ENCODE peak calls at places on chromosomes 13 and 19, in nine cellular contexts. One of them, this sample, is unnamed.

GRCh38 chr13:49220856-49221614 is 897 bp downstream of the MLNR start:
- DNase-seq in GM12892: peak
- DNase-seq in Ammon's horn: no peak
- DNase-seq in type B pancreatic cell: no peak
- DNase-seq in naive B cell: no peak
- DNase-seq in activated CD8-positive, alpha-beta memory T cell treated with anti-CD3 and anti-CD28 coated beads for 1 hour: no peak
- DNase-seq in uterus: no peak
- DNase-seq in fibroblast of the aortic adventitia: no peak
- DNase-seq in naive thymus-derived CD4-positive, alpha-beta T cell: peak
- DNase-seq in this sample: peak

GRCh38 chr19:13634658-13635057 is 128.4 kb upstream of the CACNA1A start:
- DNase-seq in GM12892: no peak
- DNase-seq in Ammon's horn: no peak
- DNase-seq in type B pancreatic cell: no peak
- DNase-seq in naive B cell: no peak
- DNase-seq in activated CD8-positive, alpha-beta memory T cell treated with anti-CD3 and anti-CD28 coated beads for 1 hour: no peak
- DNase-seq in uterus: no peak
- DNase-seq in fibroblast of the aortic adventitia: no peak
- DNase-seq in naive thymus-derived CD4-positive, alpha-beta T cell: no peak
- DNase-seq in this sample: no peak

GRCh38 chr13:48492123-48493075 is 40.5 kb downstream of the RCBTB2 start:
- DNase-seq in GM12892: no peak
- DNase-seq in Ammon's horn: peak
- DNase-seq in type B pancreatic cell: no peak
- DNase-seq in naive B cell: peak
- DNase-seq in activated CD8-positive, alpha-beta memory T cell treated with anti-CD3 and anti-CD28 coated beads for 1 hour: peak
- DNase-seq in uterus: peak
- DNase-seq in fibroblast of the aortic adventitia: peak
- DNase-seq in naive thymus-derived CD4-positive, alpha-beta T cell: peak
- DNase-seq in this sample: peak

GRCh38 chr19:39299832-39300231 is 3.6 kb downstream of the IFNL1 start:
- DNase-seq in GM12892: no peak
- DNase-seq in Ammon's horn: no peak
- DNase-seq in type B pancreatic cell: no peak
- DNase-seq in naive B cell: no peak
- DNase-seq in activated CD8-positive, alpha-beta memory T cell treated with anti-CD3 and anti-CD28 coated beads for 1 hour: no peak
- DNase-seq in uterus: no peak
- DNase-seq in fibroblast of the aortic adventitia: no peak
- DNase-seq in naive thymus-derived CD4-positive, alpha-beta T cell: no peak
- DNase-seq in this sample: no peak

GRCh38 chr19:48113190-48113917 is 2.7 kb upstream of the PLA2G4C start:
- DNase-seq in GM12892: no peak
- DNase-seq in Ammon's horn: no peak
- DNase-seq in type B pancreatic cell: no peak
- DNase-seq in naive B cell: no peak
- DNase-seq in activated CD8-positive, alpha-beta memory T cell treated with anti-CD3 and anti-CD28 coated beads for 1 hour: no peak
- DNase-seq in uterus: no peak
- DNase-seq in fibroblast of the aortic adventitia: no peak
- DNase-seq in naive thymus-derived CD4-positive, alpha-beta T cell: no peak
- DNase-seq in this sample: peak

GRCh38 chr19:2536461-2536860 is 60.5 kb downstream of the GADD45B start:
- DNase-seq in GM12892: no peak
- DNase-seq in Ammon's horn: no peak
- DNase-seq in type B pancreatic cell: no peak
- DNase-seq in naive B cell: no peak
- DNase-seq in activated CD8-positive, alpha-beta memory T cell treated with anti-CD3 and anti-CD28 coated beads for 1 hour: no peak
- DNase-seq in uterus: no peak
- DNase-seq in fibroblast of the aortic adventitia: peak
- DNase-seq in naive thymus-derived CD4-positive, alpha-beta T cell: no peak
- DNase-seq in this sample: no peak

GRCh38 chr19:16268676-16269319 is 55.8 kb upstream of the KLF2 start:
- DNase-seq in GM12892: no peak
- DNase-seq in Ammon's horn: no peak
- DNase-seq in type B pancreatic cell: no peak
- DNase-seq in naive B cell: no peak
- DNase-seq in activated CD8-positive, alpha-beta memory T cell treated with anti-CD3 and anti-CD28 coated beads for 1 hour: no peak
- DNase-seq in uterus: no peak
- DNase-seq in fibroblast of the aortic adventitia: no peak
- DNase-seq in naive thymus-derived CD4-positive, alpha-beta T cell: no peak
- DNase-seq in this sample: no peak

GRCh38 chr13:33466262-33466661 is 180.7 kb upstream of the STARD13 start:
- DNase-seq in GM12892: no peak
- DNase-seq in Ammon's horn: no peak
- DNase-seq in type B pancreatic cell: no peak
- DNase-seq in naive B cell: no peak
- DNase-seq in activated CD8-positive, alpha-beta memory T cell treated with anti-CD3 and anti-CD28 coated beads for 1 hour: no peak
- DNase-seq in uterus: no peak
- DNase-seq in fibroblast of the aortic adventitia: no peak
- DNase-seq in naive thymus-derived CD4-positive, alpha-beta T cell: no peak
- DNase-seq in this sample: no peak

GRCh38 chr19:45681391-45682015 is 10.2 kb downstream of the SNRPD2 start:
- DNase-seq in GM12892: peak
- DNase-seq in Ammon's horn: peak
- DNase-seq in type B pancreatic cell: peak
- DNase-seq in naive B cell: peak
- DNase-seq in activated CD8-positive, alpha-beta memory T cell treated with anti-CD3 and anti-CD28 coated beads for 1 hour: no peak
- DNase-seq in uterus: peak
- DNase-seq in fibroblast of the aortic adventitia: peak
- DNase-seq in naive thymus-derived CD4-positive, alpha-beta T cell: peak
- DNase-seq in this sample: peak

GRCh38 chr13:59409211-59409610 is 754.5 kb downstream of the DIAPH3 start:
- DNase-seq in GM12892: no peak
- DNase-seq in Ammon's horn: peak
- DNase-seq in type B pancreatic cell: no peak
- DNase-seq in naive B cell: no peak
- DNase-seq in activated CD8-positive, alpha-beta memory T cell treated with anti-CD3 and anti-CD28 coated beads for 1 hour: no peak
- DNase-seq in uterus: peak
- DNase-seq in fibroblast of the aortic adventitia: no peak
- DNase-seq in naive thymus-derived CD4-positive, alpha-beta T cell: no peak
- DNase-seq in this sample: peak

GRCh38 chr13:27293051-27293691 is 22.5 kb downstream of the RASL11A start:
- DNase-seq in GM12892: no peak
- DNase-seq in Ammon's horn: peak
- DNase-seq in type B pancreatic cell: no peak
- DNase-seq in naive B cell: no peak
- DNase-seq in activated CD8-positive, alpha-beta memory T cell treated with anti-CD3 and anti-CD28 coated beads for 1 hour: no peak
- DNase-seq in uterus: no peak
- DNase-seq in fibroblast of the aortic adventitia: no peak
- DNase-seq in naive thymus-derived CD4-positive, alpha-beta T cell: no peak
- DNase-seq in this sample: no peak

GRCh38 chr13:107211073-107211472 is 643.1 kb upstream of the ARGLU1 start:
- DNase-seq in GM12892: peak
- DNase-seq in Ammon's horn: peak
- DNase-seq in type B pancreatic cell: peak
- DNase-seq in naive B cell: peak
- DNase-seq in activated CD8-positive, alpha-beta memory T cell treated with anti-CD3 and anti-CD28 coated beads for 1 hour: no peak
- DNase-seq in uterus: peak
- DNase-seq in fibroblast of the aortic adventitia: peak
- DNase-seq in naive thymus-derived CD4-positive, alpha-beta T cell: peak
- DNase-seq in this sample: peak

GRCh38 chr19:57759096-57759495 is 10.4 kb upstream of the ZNF586 start:
- DNase-seq in GM12892: no peak
- DNase-seq in Ammon's horn: no peak
- DNase-seq in type B pancreatic cell: no peak
- DNase-seq in naive B cell: no peak
- DNase-seq in activated CD8-positive, alpha-beta memory T cell treated with anti-CD3 and anti-CD28 coated beads for 1 hour: no peak
- DNase-seq in uterus: no peak
- DNase-seq in fibroblast of the aortic adventitia: no peak
- DNase-seq in naive thymus-derived CD4-positive, alpha-beta T cell: no peak
- DNase-seq in this sample: no peak

GRCh38 chr13:113902956-113903355 is 39.1 kb upstream of the GAS6 start:
- DNase-seq in GM12892: no peak
- DNase-seq in Ammon's horn: no peak
- DNase-seq in type B pancreatic cell: peak
- DNase-seq in naive B cell: no peak
- DNase-seq in activated CD8-positive, alpha-beta memory T cell treated with anti-CD3 and anti-CD28 coated beads for 1 hour: no peak
- DNase-seq in uterus: peak
- DNase-seq in fibroblast of the aortic adventitia: no peak
- DNase-seq in naive thymus-derived CD4-positive, alpha-beta T cell: no peak
- DNase-seq in this sample: no peak

GRCh38 chr13:36986462-36987240 is 12.5 kb downstream of the ALG5 start:
- DNase-seq in GM12892: no peak
- DNase-seq in Ammon's horn: no peak
- DNase-seq in type B pancreatic cell: no peak
- DNase-seq in naive B cell: no peak
- DNase-seq in activated CD8-positive, alpha-beta memory T cell treated with anti-CD3 and anti-CD28 coated beads for 1 hour: no peak
- DNase-seq in uterus: no peak
- DNase-seq in fibroblast of the aortic adventitia: no peak
- DNase-seq in naive thymus-derived CD4-positive, alpha-beta T cell: no peak
- DNase-seq in this sample: peak

GRCh38 chr19:48493718-48494515 is 17.7 kb downstream of the LMTK3 start:
- DNase-seq in GM12892: no peak
- DNase-seq in Ammon's horn: no peak
- DNase-seq in type B pancreatic cell: no peak
- DNase-seq in naive B cell: no peak
- DNase-seq in activated CD8-positive, alpha-beta memory T cell treated with anti-CD3 and anti-CD28 coated beads for 1 hour: no peak
- DNase-seq in uterus: no peak
- DNase-seq in fibroblast of the aortic adventitia: no peak
- DNase-seq in naive thymus-derived CD4-positive, alpha-beta T cell: no peak
- DNase-seq in this sample: no peak

GRCh38 chr19:17703823-17704463 is 15.3 kb upstream of the MAP1S start:
- DNase-seq in GM12892: no peak
- DNase-seq in Ammon's horn: peak
- DNase-seq in type B pancreatic cell: no peak
- DNase-seq in naive B cell: peak
- DNase-seq in activated CD8-positive, alpha-beta memory T cell treated with anti-CD3 and anti-CD28 coated beads for 1 hour: no peak
- DNase-seq in uterus: no peak
- DNase-seq in fibroblast of the aortic adventitia: peak
- DNase-seq in naive thymus-derived CD4-positive, alpha-beta T cell: peak
- DNase-seq in this sample: peak

GRCh38 chr19:991174-991931 is 7.2 kb downstream of the WDR18 start:
- DNase-seq in GM12892: no peak
- DNase-seq in Ammon's horn: no peak
- DNase-seq in type B pancreatic cell: no peak
- DNase-seq in naive B cell: no peak
- DNase-seq in activated CD8-positive, alpha-beta memory T cell treated with anti-CD3 and anti-CD28 coated beads for 1 hour: peak
- DNase-seq in uterus: peak
- DNase-seq in fibroblast of the aortic adventitia: peak
- DNase-seq in naive thymus-derived CD4-positive, alpha-beta T cell: peak
- DNase-seq in this sample: peak

GRCh38 chr19:45250832-45251451 is at the start of gene MARK4:
- DNase-seq in GM12892: peak
- DNase-seq in Ammon's horn: peak
- DNase-seq in type B pancreatic cell: peak
- DNase-seq in naive B cell: peak
- DNase-seq in activated CD8-positive, alpha-beta memory T cell treated with anti-CD3 and anti-CD28 coated beads for 1 hour: peak
- DNase-seq in uterus: peak
- DNase-seq in fibroblast of the aortic adventitia: peak
- DNase-seq in naive thymus-derived CD4-positive, alpha-beta T cell: peak
- DNase-seq in this sample: peak

GRCh38 chr13:90868321-90868920 is 479.1 kb upstream of the MIR17HG start:
- DNase-seq in GM12892: no peak
- DNase-seq in Ammon's horn: no peak
- DNase-seq in type B pancreatic cell: no peak
- DNase-seq in naive B cell: no peak
- DNase-seq in activated CD8-positive, alpha-beta memory T cell treated with anti-CD3 and anti-CD28 coated beads for 1 hour: no peak
- DNase-seq in uterus: no peak
- DNase-seq in fibroblast of the aortic adventitia: peak
- DNase-seq in naive thymus-derived CD4-positive, alpha-beta T cell: no peak
- DNase-seq in this sample: peak

GRCh38 chr13:45518525-45519235 is 53.9 kb downstream of the COG3 start:
- DNase-seq in GM12892: no peak
- DNase-seq in Ammon's horn: no peak
- DNase-seq in type B pancreatic cell: no peak
- DNase-seq in naive B cell: no peak
- DNase-seq in activated CD8-positive, alpha-beta memory T cell treated with anti-CD3 and anti-CD28 coated beads for 1 hour: no peak
- DNase-seq in uterus: no peak
- DNase-seq in fibroblast of the aortic adventitia: peak
- DNase-seq in naive thymus-derived CD4-positive, alpha-beta T cell: no peak
- DNase-seq in this sample: peak

GRCh38 chr19:45591004-45591637 is 6.5 kb upstream of the OPA3 start:
- DNase-seq in GM12892: no peak
- DNase-seq in Ammon's horn: no peak
- DNase-seq in type B pancreatic cell: no peak
- DNase-seq in naive B cell: no peak
- DNase-seq in activated CD8-positive, alpha-beta memory T cell treated with anti-CD3 and anti-CD28 coated beads for 1 hour: no peak
- DNase-seq in uterus: no peak
- DNase-seq in fibroblast of the aortic adventitia: no peak
- DNase-seq in naive thymus-derived CD4-positive, alpha-beta T cell: peak
- DNase-seq in this sample: no peak

This sample was measured in cardiac fibroblast.